ENCODE peak calls at places on chromosomes 13 and 19, in four cellular contexts. R is body of pancreas; W is activated CD8-positive, alpha-beta T cell treated with anti-CD3 and anti-CD28 coated beads, Interleukin-2, amount 10 ng/mL, durations not matched to agents 7 days and 5 days; C is A673. E is an unnamed sample.

GRCh38 chr13:42553098-42554046 is 20.6 kb upstream of the TNFSF11 start:
- DNase-seq in C (no peak), W (no peak), R (peak; percentile 60), E (no peak)

GRCh38 chr19:1081301-1082164 is 13.6 kb downstream of the POLR2E start:
- DNase-seq in C (no peak), R (no peak), W (no peak), E (no peak)

GRCh38 chr19:10120538-10121198 is 969 bp upstream of the EIF3G start:
- DNase-seq in C (peak; percentile 95), W (no peak), R (no peak), E (peak; percentile 93)

GRCh38 chr13:46553521-46553885 is 533 bp downstream of the LRCH1 start:
- DNase-seq in C (no peak), W (peak; percentile 25), R (no peak), E (no peak)

GRCh38 chr13:112064222-112064621 is 2.7 kb upstream of the SOX1 start:
- DNase-seq in C (no peak), W (no peak), R (no peak), E (no peak)

GRCh38 chr13:114263590-114263989 is 17.8 kb upstream of the UPF3A start:
- DNase-seq in C (no peak), R (no peak), W (peak; percentile 35), E (no peak)

GRCh38 chr13:96690998-96691397 is 303.3 kb downstream of the OXGR1 start:
- DNase-seq in W (no peak), C (no peak), R (no peak), E (no peak)

GRCh38 chr13:30312859-30313258 is 5.5 kb upstream of the KATNAL1 start:
- DNase-seq in R (no peak), C (no peak), W (no peak), E (no peak)

GRCh38 chr13:31012285-31013024 is 80.0 kb downstream of the TEX26 start:
- DNase-seq in R (no peak), C (peak; percentile 80), W (no peak), E (no peak)

GRCh38 chr19:38290631-38291147 is 13.4 kb upstream of the C19orf33 start:
- DNase-seq in W (no peak), R (peak; percentile 93), C (no peak), E (peak; percentile 78)

GRCh38 chr13:44040754-44041100 is 161.0 kb downstream of the LACC1 start:
- DNase-seq in C (no peak), R (no peak), W (no peak), E (no peak)

GRCh38 chr13:37319041-37319443 is 213.6 kb upstream of the CSNK1A1L start:
- DNase-seq in C (no peak), R (no peak), W (no peak), E (no peak)

GRCh38 chr13:44380404-44381165 is 7.0 kb downstream of the SERP2 start:
- DNase-seq in C (no peak), W (no peak), R (no peak), E (peak; percentile 49)

GRCh38 chr13:40518481-40518882 is 148.0 kb downstream of the FOXO1 start:
- DNase-seq in C (no peak), R (peak; percentile 65), W (peak; percentile 39), E (no peak)

GRCh38 chr13:67197704-67198103 is 32.4 kb downstream of the PCDH9 start:
- DNase-seq in C (no peak), R (no peak), W (no peak), E (no peak)